ENCODE peak calls at places on chromosomes 2 and 18, in seven cellular contexts. S is transverse colon, R is K562, C is dorsolateral prefrontal cortex, M is GM12878, N is tibial nerve, H is uterus. D is an unnamed sample.

GRCh38 chr18:12884521-12885323 is 685 bp upstream of the PTPN2 start:
- DNase-seq in N (no peak), H (no peak), M (no peak), C (no peak), R (no peak), S (no peak), D (no peak)

GRCh38 chr2:121251497-121251896 is 33.5 kb downstream of the TFCP2L1 start:
- DNase-seq in R (no peak), H (no peak), M (no peak), S (no peak), C (no peak), N (no peak), D (no peak)

GRCh38 chr2:9613291-9613690 is 17.5 kb downstream of the YWHAQ start:
- DNase-seq in M (no peak), S (no peak), H (no peak), C (no peak), R (no peak), N (no peak), D (no peak)

GRCh38 chr2:53740170-53740569 is 27.4 kb upstream of the CHAC2 start:
- DNase-seq in N (no peak), M (no peak), H (no peak), R (no peak), S (no peak), C (no peak), D (no peak)

GRCh38 chr2:226515344-226516055 is 284.1 kb downstream of the IRS1 start:
- DNase-seq in H (no peak), M (no peak), S (no peak), C (no peak), N (no peak), R (no peak), D (no peak)

GRCh38 chr2:48620604-48621003 is 2.9 kb downstream of the GTF2A1L start:
- DNase-seq in H (no peak), R (no peak), C (no peak), M (no peak), N (no peak), S (no peak), D (no peak)

GRCh38 chr2:11990576-11990975 is 244.1 kb downstream of the LPIN1 start:
- DNase-seq in H (no peak), R (no peak), N (no peak), C (no peak), S (no peak), M (no peak), D (no peak)

GRCh38 chr18:3048121-3048520 is 35.2 kb upstream of the LPIN2 start:
- DNase-seq in S (no peak), N (no peak), H (no peak), C (no peak), M (no peak), R (no peak), D (no peak)

GRCh38 chr2:16361261-16361990 is 304.2 kb downstream of the CYRIA start:
- DNase-seq in C (no peak), R (no peak), S (no peak), M (no peak), H (no peak), N (no peak), D (no peak)
- TF ChIP-seq CTCF in C (no peak), R (no peak), S (no peak), M (no peak), H (no peak), N (no peak), D (no peak)

DNA sequence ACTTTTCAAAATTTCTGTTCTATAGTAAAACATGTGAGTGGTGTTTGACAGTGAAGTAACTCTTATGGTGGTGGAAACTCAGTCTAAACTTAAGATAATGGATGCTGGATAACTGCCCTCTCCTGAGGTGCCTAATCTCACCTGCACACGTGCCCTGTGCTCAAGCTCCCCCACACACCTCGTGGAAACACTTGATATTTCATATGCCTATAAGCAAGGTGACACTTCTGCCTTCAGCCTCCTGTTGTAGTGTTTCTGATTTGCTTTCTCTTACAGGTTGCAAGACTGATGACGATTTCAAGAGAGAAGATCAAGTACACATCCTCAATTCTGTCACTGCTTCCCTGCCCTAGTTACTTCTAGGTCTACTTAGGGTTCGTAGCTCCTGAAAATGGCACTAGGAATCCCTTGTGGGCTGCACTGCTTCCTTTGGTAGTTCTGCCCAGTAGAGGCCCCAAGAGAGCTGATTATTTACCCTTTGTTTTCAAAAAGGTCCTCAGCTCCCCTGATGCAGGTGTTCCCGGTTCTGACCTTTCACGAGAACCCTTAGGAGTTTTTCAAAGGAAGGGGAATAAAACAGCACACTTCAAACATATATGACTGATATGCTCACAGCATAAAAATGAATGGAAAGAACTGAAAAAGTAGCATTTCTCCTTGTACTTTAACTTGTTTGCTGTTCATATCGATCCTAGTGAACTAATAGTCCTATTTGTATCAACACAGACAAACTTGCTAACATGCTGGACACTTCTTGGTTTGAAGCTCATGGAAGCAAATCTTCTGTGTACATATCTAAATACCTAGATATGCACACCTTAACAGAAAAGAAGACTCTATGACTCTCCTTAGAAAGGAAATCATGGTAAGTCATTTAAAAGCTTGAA is 6.7 kb downstream of the CAVIN2 start:
- DNase-seq in H (no peak), C (no peak), S (no peak), R (no peak), N (no peak), M (no peak), D (no peak)
- TF ChIP-seq CTCF in H (no peak), C (no peak), S (no peak), R (peak), N (no peak), M (no peak), D (no peak)

GRCh38 chr2:37625781-37626548 is 45.5 kb downstream of the CDC42EP3 start:
- DNase-seq in S (peak), R (no peak), M (peak), N (no peak), C (no peak), H (no peak), D (no peak)
- TF ChIP-seq CTCF in S (no peak), R (no peak), M (no peak), N (no peak), C (no peak), H (no peak), D (no peak)

DNA sequence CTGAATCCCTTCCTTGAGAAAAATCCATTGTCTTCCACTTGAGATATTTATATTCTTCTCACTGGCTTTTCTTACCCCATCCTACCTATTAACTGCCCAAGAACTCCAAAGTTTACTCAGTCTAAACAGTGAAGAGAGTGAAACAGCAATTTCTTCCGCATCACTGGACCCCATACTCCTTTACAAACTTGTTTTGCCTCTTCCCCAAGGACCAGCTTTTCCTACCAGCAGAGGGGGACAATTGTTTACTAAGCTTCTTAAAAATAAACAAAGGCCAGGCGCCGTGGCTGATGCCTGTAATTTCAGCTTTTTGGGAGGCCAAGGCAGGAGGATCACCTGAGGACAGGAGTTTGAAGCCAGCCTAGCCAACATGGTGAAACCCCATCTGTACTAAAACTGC is 52.0 kb downstream of the LRATD1 start:
- DNase-seq in N (no peak), R (no peak), M (no peak), S (no peak), C (no peak), H (no peak), D (no peak)
- TF ChIP-seq CTCF in N (no peak), R (no peak), M (no peak), S (no peak), C (no peak), H (no peak), D (no peak)

GRCh38 chr18:1003499-1003898 is 98.8 kb downstream of the ADCYAP1 start:
- DNase-seq in N (no peak), S (no peak), M (no peak), R (no peak), H (no peak), C (no peak), D (no peak)
- TF ChIP-seq CTCF in N (no peak), S (no peak), M (no peak), R (no peak), H (no peak), C (no peak), D (no peak)

GRCh38 chr2:135799738-135800137 is 37.2 kb downstream of the LCT start:
- DNase-seq in R (no peak), C (no peak), N (no peak), M (no peak), S (no peak), H (no peak), D (no peak)

GRCh38 chr2:135803276-135803675 is 33.7 kb downstream of the LCT start:
- DNase-seq in R (no peak), C (no peak), H (no peak), M (no peak), N (no peak), S (no peak), D (no peak)

GRCh38 chr2:135802350-135802749 is 34.6 kb downstream of the LCT start:
- DNase-seq in S (no peak), R (no peak), N (no peak), H (no peak), C (no peak), M (no peak), D (no peak)

GRCh38 chr2:135798762-135799161 is 38.2 kb downstream of the LCT start:
- DNase-seq in N (no peak), R (no peak), H (no peak), C (no peak), M (no peak), S (no peak), D (no peak)

DNA sequence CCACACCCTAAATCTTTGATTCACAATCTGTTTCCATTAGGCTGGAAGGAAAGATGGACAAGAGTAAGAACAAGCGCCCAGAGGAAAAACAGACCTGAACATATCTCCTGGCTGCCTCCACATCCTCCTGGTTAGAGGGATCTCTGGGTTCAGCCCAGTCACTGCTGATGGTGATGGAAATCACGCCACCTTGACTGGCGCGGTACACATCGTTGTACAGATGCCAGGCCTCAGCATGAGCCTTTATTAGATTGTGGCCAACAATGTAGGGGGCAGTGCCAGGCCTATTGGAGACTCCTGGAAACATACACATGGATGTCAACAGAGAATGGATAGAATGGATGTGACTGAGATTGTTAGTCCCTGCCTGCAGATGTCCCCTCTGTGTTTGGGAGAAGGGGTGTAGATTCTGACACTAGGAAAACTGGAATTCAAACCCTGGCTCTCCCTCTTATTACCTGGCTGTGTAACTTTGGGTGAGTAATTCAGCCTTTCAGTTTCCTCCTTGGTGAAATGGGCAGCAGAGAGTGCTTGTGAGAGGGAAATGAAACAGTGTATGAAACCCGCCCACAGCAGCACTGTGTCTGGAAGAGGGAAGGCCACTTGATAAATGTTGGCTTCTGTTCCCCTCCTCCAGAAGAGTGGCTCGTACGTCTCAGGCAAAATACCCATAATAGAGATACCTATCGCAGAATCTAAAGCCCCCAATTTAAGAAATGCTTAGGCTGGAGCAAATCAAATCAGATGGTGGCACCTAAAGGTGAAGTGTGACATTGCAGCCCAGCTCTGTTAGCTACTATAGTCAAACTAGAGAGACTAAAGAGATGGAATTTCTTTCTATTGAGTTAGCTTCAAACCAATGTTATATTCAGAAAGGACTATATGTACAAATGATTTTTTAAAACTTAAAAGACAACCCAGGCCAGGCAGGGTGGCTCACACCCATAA is 36.2 kb downstream of the LCT start:
- DNase-seq in R (no peak), H (no peak), S (no peak), M (no peak), N (no peak), C (no peak), D (no peak)
- TF ChIP-seq CTCF in R (no peak), H (no peak), S (no peak), M (no peak), N (no peak), C (no peak), D (no peak)

DNA sequence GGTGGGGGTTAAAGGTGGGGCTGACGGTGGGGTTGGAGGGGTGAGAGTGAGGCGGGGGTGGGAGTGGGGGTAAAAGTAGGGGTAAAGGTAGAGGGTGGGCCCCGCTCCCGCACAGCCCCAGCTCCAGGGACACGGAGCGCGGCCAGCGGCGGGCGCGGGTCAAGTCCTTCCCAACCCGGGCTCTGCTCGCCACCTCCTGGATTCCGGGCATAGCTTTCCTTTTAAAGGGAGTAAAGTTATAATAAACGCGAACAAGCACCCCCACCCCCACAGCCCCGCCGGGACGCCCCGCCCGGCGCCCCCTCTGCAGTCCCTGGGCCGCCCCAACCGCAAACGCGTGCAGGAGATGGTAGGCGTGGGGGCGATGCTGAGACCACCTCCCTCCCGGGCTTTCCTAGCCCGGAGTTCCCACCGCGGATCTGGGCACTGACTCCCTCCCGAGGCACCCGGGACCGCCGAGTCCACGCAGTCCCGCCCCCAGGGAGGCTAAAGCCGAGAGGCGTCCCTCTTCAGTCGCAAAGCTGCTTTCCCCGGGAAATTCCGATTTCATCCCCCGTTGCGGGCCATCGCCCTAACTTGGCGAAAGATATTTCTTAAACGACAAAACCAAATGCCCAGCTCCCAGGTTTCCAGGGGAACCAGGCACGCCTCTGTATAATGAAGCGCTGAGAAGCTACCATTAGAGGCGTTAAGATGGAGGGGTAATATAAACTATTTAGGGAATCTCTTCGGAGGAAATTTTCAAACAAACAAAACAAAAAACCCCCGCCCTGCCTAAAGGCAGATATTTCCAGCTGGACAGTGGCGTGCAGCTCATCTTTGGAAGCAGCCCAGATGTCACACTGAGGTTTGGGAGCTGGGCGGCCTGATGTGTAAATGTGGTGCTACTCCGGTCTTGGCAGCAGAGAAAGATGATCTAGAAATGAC is at the start of gene LIMS2:
- DNase-seq in M (no peak), H (peak), C (no peak), N (no peak), R (no peak), S (no peak), D (no peak)
- TF ChIP-seq CTCF in M (no peak), H (no peak), C (no peak), N (peak), R (no peak), S (no peak), D (no peak)

GRCh38 chr18:21598726-21599584 is 1.5 kb downstream of the ESCO1 start:
- DNase-seq in C (no peak), S (peak), R (no peak), N (no peak), H (no peak), M (no peak), D (no peak)

GRCh38 chr18:21600526-21601410 is at the start of gene ESCO1:
- DNase-seq in R (peak), C (peak), M (peak), N (peak), S (peak), H (peak), D (peak)

GRCh38 chr18:21597616-21598015 is 2.9 kb downstream of the ESCO1 start:
- DNase-seq in M (no peak), N (no peak), S (no peak), C (no peak), R (no peak), H (no peak), D (no peak)

GRCh38 chr18:21602302-21602592 is 1.7 kb upstream of the ESCO1 start:
- DNase-seq in H (no peak), N (no peak), C (no peak), R (no peak), M (no peak), S (no peak), D (no peak)

DNA sequence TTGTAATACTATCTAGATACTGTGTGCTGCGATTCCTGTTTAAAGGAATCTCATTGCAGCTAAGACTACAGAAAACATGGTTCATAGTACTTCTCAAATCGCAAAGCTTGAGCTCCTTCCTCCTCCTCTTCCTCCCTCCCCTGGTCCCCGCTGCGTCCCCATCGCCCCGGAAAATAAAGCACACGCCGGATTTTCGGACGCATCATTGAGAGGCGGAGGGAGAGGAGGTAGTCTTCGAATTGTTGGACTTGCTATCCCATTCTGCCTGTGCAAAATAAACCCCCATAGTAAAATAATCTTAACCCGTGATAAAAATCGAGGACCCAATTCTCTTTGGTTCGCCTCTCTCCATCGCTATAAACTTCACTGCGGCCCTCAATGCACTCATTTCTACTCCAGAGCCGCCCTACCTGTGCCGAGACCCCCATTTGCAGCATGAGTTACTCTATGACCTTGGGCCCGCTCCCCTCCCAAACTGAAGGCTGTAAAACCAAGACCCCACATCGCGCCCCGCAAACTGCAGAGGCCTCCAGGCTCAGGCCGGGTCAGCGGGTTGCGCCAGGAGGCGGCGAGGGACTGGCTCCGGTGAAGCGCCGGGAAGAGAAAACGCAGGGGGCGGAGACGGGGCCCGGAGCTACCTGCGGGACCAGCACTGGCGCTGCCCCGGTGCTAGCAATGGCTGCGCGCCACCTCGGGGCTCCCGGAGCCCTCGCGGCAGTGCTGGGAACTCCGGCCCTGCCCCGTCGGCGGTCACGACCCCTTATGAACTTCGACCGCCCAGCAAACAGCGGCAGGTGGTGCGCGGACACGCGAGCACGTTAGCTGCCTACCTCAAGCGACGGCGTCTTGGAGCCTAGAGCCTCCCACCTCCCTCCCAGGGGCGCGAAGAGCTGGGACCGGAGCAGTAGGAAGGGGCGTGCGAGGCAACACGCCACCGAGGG is 649 bp downstream of the ESCO1 start:
- DNase-seq in C (no peak), S (peak), R (peak), M (no peak), N (no peak), H (no peak), D (no peak)
- TF ChIP-seq CTCF in C (no peak), S (no peak), R (no peak), M (peak), N (no peak), H (peak), D (no peak)

GRCh38 chr2:106091219-106091618 is 102.9 kb downstream of the UXS1 start:
- DNase-seq in C (no peak), M (no peak), R (no peak), H (no peak), N (no peak), S (no peak), D (no peak)

GRCh38 chr2:106080955-106081354 is 113.1 kb downstream of the UXS1 start:
- DNase-seq in H (no peak), C (no peak), S (no peak), R (no peak), M (no peak), N (no peak), D (no peak)

GRCh38 chr2:106089611-106090010 is 104.5 kb downstream of the UXS1 start:
- DNase-seq in R (no peak), M (no peak), S (no peak), H (no peak), C (no peak), N (no peak), D (no peak)

DNA sequence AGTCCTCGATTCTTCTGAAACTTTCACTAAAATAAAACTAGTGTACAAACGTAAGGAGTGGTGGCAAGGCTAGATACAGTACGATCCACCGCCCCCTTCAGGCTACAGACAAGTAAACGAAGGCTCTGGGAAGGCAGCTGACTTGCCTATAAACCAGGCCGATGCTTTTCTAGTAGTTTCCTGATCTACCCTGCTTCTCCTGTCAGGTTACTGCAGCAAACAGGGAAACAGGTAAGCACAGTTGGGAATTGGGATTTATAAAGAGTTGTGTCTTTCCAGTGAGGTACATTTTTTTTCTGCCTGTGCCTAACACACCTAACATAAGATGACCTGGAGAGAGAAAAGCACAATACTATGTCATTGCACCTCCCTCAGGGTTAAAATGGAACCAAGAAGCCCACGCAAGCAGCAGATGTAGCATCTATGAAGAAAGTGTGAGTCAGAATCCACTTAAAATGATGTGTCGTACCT is 108.6 kb downstream of the UXS1 start:
- DNase-seq in C (no peak), H (no peak), S (peak), N (peak), R (no peak), M (no peak), D (no peak)
- TF ChIP-seq CTCF in C (peak), H (no peak), S (peak), N (peak), R (peak), M (peak), D (no peak)

GRCh38 chr18:76441668-76442412 is 53.2 kb downstream of the ZNF516 start:
- DNase-seq in C (no peak), N (no peak), M (no peak), H (no peak), R (no peak), S (no peak), D (no peak)
- TF ChIP-seq CTCF in C (no peak), N (no peak), M (no peak), H (no peak), R (no peak), S (no peak), D (no peak)

D was measured in omental fat pad.